ENCODE peak calls at places on chromosomes 7 and 10, in seven cellular contexts. One of them, this sample, is unnamed.

GRCh38 chr10:110739811-110740271 is 95.7 kb downstream of the RBM20 start:
- DNase-seq in transverse colon: no peak
- DNase-seq in lower leg skin: no peak
- DNase-seq in foreskin fibroblast: no peak
- DNase-seq in retinal pigment epithelial cell: no peak
- DNase-seq in esophagus squamous epithelium: no peak
- DNase-seq in fibroblast of lung: peak
- DNase-seq in this sample: no peak

GRCh38 chr10:45008524-45009161 is 7.9 kb downstream of the ZNF22 start:
- DNase-seq in transverse colon: no peak
- DNase-seq in esophagus squamous epithelium: no peak
- DNase-seq in lower leg skin: no peak
- DNase-seq in foreskin fibroblast: peak
- DNase-seq in retinal pigment epithelial cell: peak
- DNase-seq in fibroblast of lung: peak
- DNase-seq in this sample: no peak

GRCh38 chr10:3777876-3778707 is 6.9 kb downstream of the KLF6 start:
- DNase-seq in foreskin fibroblast: no peak
- DNase-seq in fibroblast of lung: no peak
- DNase-seq in esophagus squamous epithelium: no peak
- DNase-seq in retinal pigment epithelial cell: no peak
- DNase-seq in lower leg skin: no peak
- DNase-seq in transverse colon: no peak
- DNase-seq in this sample: peak

GRCh38 chr10:15784662-15785300 is 65.1 kb upstream of the ITGA8 start:
- DNase-seq in foreskin fibroblast: peak
- DNase-seq in transverse colon: no peak
- DNase-seq in esophagus squamous epithelium: no peak
- DNase-seq in retinal pigment epithelial cell: no peak
- DNase-seq in fibroblast of lung: peak
- DNase-seq in lower leg skin: no peak
- DNase-seq in this sample: no peak

GRCh38 chr7:140084972-140085371 is 22.2 kb upstream of the PARP12 start:
- DNase-seq in esophagus squamous epithelium: no peak
- DNase-seq in retinal pigment epithelial cell: no peak
- DNase-seq in fibroblast of lung: no peak
- DNase-seq in foreskin fibroblast: no peak
- DNase-seq in lower leg skin: no peak
- DNase-seq in transverse colon: no peak
- DNase-seq in this sample: no peak

GRCh38 chr10:129531195-129531968 is 64.3 kb downstream of the MGMT start:
- DNase-seq in foreskin fibroblast: peak
- DNase-seq in esophagus squamous epithelium: no peak
- DNase-seq in transverse colon: no peak
- DNase-seq in fibroblast of lung: peak
- DNase-seq in retinal pigment epithelial cell: peak
- DNase-seq in lower leg skin: no peak
- DNase-seq in this sample: no peak

GRCh38 chr10:3166496-3167290 is 5.9 kb downstream of the PITRM1 start:
- DNase-seq in lower leg skin: peak
- DNase-seq in retinal pigment epithelial cell: no peak
- DNase-seq in transverse colon: no peak
- DNase-seq in fibroblast of lung: no peak
- DNase-seq in foreskin fibroblast: no peak
- DNase-seq in esophagus squamous epithelium: no peak
- DNase-seq in this sample: no peak

GRCh38 chr7:73681031-73681430 is 2.2 kb downstream of the DNAJC30 start:
- DNase-seq in transverse colon: no peak
- DNase-seq in esophagus squamous epithelium: no peak
- DNase-seq in retinal pigment epithelial cell: no peak
- DNase-seq in foreskin fibroblast: peak
- DNase-seq in fibroblast of lung: peak
- DNase-seq in lower leg skin: no peak
- DNase-seq in this sample: no peak

GRCh38 chr7:70638381-70639128 is 493.4 kb upstream of the GALNT17 start:
- DNase-seq in transverse colon: no peak
- DNase-seq in fibroblast of lung: no peak
- DNase-seq in esophagus squamous epithelium: no peak
- DNase-seq in foreskin fibroblast: no peak
- DNase-seq in lower leg skin: no peak
- DNase-seq in retinal pigment epithelial cell: no peak
- DNase-seq in this sample: no peak

GRCh38 chr10:13706604-13707003 is 119.8 kb downstream of the PRPF18 start:
- DNase-seq in esophagus squamous epithelium: no peak
- DNase-seq in lower leg skin: no peak
- DNase-seq in foreskin fibroblast: no peak
- DNase-seq in transverse colon: peak
- DNase-seq in fibroblast of lung: peak
- DNase-seq in retinal pigment epithelial cell: no peak
- DNase-seq in this sample: no peak

GRCh38 chr10:13707156-13707881 is 120.6 kb downstream of the PRPF18 start:
- DNase-seq in foreskin fibroblast: peak
- DNase-seq in fibroblast of lung: peak
- DNase-seq in lower leg skin: peak
- DNase-seq in retinal pigment epithelial cell: no peak
- DNase-seq in esophagus squamous epithelium: no peak
- DNase-seq in transverse colon: peak
- DNase-seq in this sample: peak

GRCh38 chr10:13706175-13706574 is 119.4 kb downstream of the PRPF18 start:
- DNase-seq in retinal pigment epithelial cell: no peak
- DNase-seq in transverse colon: no peak
- DNase-seq in fibroblast of lung: no peak
- DNase-seq in esophagus squamous epithelium: no peak
- DNase-seq in foreskin fibroblast: no peak
- DNase-seq in lower leg skin: no peak
- DNase-seq in this sample: no peak

GRCh38 chr10:13709931-13710690 is 123.3 kb downstream of the PRPF18 start:
- DNase-seq in foreskin fibroblast: no peak
- DNase-seq in retinal pigment epithelial cell: no peak
- DNase-seq in lower leg skin: no peak
- DNase-seq in esophagus squamous epithelium: no peak
- DNase-seq in transverse colon: no peak
- DNase-seq in fibroblast of lung: peak
- DNase-seq in this sample: no peak

GRCh38 chr10:13708256-13708990 is 121.7 kb downstream of the PRPF18 start:
- DNase-seq in lower leg skin: no peak
- DNase-seq in esophagus squamous epithelium: no peak
- DNase-seq in transverse colon: no peak
- DNase-seq in foreskin fibroblast: no peak
- DNase-seq in fibroblast of lung: peak
- DNase-seq in retinal pigment epithelial cell: no peak
- DNase-seq in this sample: no peak
- H3K4me3 ChIP-seq in lower leg skin: no peak
- H3K4me3 ChIP-seq in esophagus squamous epithelium: peak
- H3K4me3 ChIP-seq in transverse colon: peak
- H3K4me3 ChIP-seq in foreskin fibroblast: peak
- H3K4me3 ChIP-seq in fibroblast of lung: peak
- H3K4me3 ChIP-seq in retinal pigment epithelial cell: peak
- H3K4me3 ChIP-seq in this sample: peak

DNA sequence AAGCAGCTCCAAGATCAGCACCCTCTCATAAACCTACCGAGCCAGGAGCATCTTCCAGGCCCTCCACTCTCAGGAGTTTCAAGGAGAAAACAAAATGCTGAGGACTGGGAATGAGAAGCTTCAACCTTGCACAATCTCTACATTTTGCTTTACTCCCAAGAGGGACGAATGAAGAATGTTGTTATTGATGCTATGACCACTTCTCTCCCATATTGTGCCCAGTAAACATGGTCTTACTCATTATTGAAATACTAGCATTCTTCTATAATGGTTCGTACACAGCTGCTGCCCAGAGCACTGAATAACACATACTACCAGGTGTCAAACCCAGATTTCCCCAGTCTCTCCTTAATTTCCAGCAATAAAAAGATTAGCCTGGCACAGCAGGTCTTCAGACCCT is 63.4 kb upstream of the BET1 start:
- DNase-seq in retinal pigment epithelial cell: no peak
- DNase-seq in fibroblast of lung: no peak
- DNase-seq in foreskin fibroblast: no peak
- DNase-seq in transverse colon: no peak
- DNase-seq in esophagus squamous epithelium: no peak
- DNase-seq in lower leg skin: no peak
- DNase-seq in this sample: no peak
- H3K4me3 ChIP-seq in retinal pigment epithelial cell: no peak
- H3K4me3 ChIP-seq in fibroblast of lung: no peak
- H3K4me3 ChIP-seq in foreskin fibroblast: no peak
- H3K4me3 ChIP-seq in transverse colon: no peak
- H3K4me3 ChIP-seq in esophagus squamous epithelium: no peak
- H3K4me3 ChIP-seq in lower leg skin: no peak
- H3K4me3 ChIP-seq in this sample: no peak

DNA sequence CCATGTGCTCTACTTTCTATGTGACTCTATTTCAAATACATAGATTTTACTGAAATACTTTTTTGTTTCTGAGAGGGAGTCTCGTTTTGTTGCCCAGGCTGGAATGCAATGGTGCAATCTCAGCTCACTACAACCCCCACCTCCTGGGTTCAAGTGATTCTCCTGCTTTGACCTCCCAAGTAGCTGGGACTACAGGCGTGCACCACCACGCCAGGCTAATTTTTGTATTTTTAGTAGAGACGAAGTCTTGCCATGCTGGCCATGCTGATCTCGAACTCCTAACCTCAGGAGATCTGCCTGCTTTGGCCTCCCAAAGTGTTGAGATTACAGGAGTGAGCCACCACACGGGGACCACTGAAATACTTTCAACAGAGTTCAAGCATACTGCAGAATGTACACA is 3.5 kb downstream of the IDI1 start:
- DNase-seq in fibroblast of lung: no peak
- DNase-seq in foreskin fibroblast: no peak
- DNase-seq in retinal pigment epithelial cell: no peak
- DNase-seq in esophagus squamous epithelium: no peak
- DNase-seq in transverse colon: no peak
- DNase-seq in lower leg skin: no peak
- DNase-seq in this sample: no peak
- H3K4me3 ChIP-seq in fibroblast of lung: peak
- H3K4me3 ChIP-seq in foreskin fibroblast: peak
- H3K4me3 ChIP-seq in retinal pigment epithelial cell: peak
- H3K4me3 ChIP-seq in esophagus squamous epithelium: no peak
- H3K4me3 ChIP-seq in transverse colon: no peak
- H3K4me3 ChIP-seq in lower leg skin: no peak
- H3K4me3 ChIP-seq in this sample: no peak

GRCh38 chr10:132329565-132330485 is 2.2 kb upstream of the LRRC27 start:
- DNase-seq in esophagus squamous epithelium: no peak
- DNase-seq in lower leg skin: no peak
- DNase-seq in retinal pigment epithelial cell: no peak
- DNase-seq in fibroblast of lung: peak
- DNase-seq in transverse colon: no peak
- DNase-seq in foreskin fibroblast: peak
- DNase-seq in this sample: no peak
- H3K4me3 ChIP-seq in esophagus squamous epithelium: peak
- H3K4me3 ChIP-seq in lower leg skin: no peak
- H3K4me3 ChIP-seq in retinal pigment epithelial cell: no peak
- H3K4me3 ChIP-seq in fibroblast of lung: peak
- H3K4me3 ChIP-seq in transverse colon: peak
- H3K4me3 ChIP-seq in foreskin fibroblast: peak
- H3K4me3 ChIP-seq in this sample: peak

GRCh38 chr7:38177621-38178003 is 433 bp upstream of the STARD3NL start:
- DNase-seq in transverse colon: no peak
- DNase-seq in fibroblast of lung: no peak
- DNase-seq in foreskin fibroblast: no peak
- DNase-seq in lower leg skin: no peak
- DNase-seq in esophagus squamous epithelium: no peak
- DNase-seq in retinal pigment epithelial cell: no peak
- DNase-seq in this sample: no peak

GRCh38 chr7:38178004-38178694 is at the start of gene STARD3NL:
- DNase-seq in transverse colon: peak
- DNase-seq in foreskin fibroblast: peak
- DNase-seq in esophagus squamous epithelium: peak
- DNase-seq in fibroblast of lung: peak
- DNase-seq in retinal pigment epithelial cell: peak
- DNase-seq in lower leg skin: peak
- DNase-seq in this sample: peak

GRCh38 chr7:38181111-38181510 is 3.1 kb downstream of the STARD3NL start:
- DNase-seq in fibroblast of lung: no peak
- DNase-seq in transverse colon: no peak
- DNase-seq in lower leg skin: no peak
- DNase-seq in esophagus squamous epithelium: no peak
- DNase-seq in foreskin fibroblast: no peak
- DNase-seq in retinal pigment epithelial cell: no peak
- DNase-seq in this sample: no peak

GRCh38 chr7:38178695-38179344 is 775 bp downstream of the STARD3NL start:
- DNase-seq in transverse colon: no peak
- DNase-seq in fibroblast of lung: peak
- DNase-seq in foreskin fibroblast: no peak
- DNase-seq in retinal pigment epithelial cell: no peak
- DNase-seq in lower leg skin: no peak
- DNase-seq in esophagus squamous epithelium: no peak
- DNase-seq in this sample: no peak

DNA sequence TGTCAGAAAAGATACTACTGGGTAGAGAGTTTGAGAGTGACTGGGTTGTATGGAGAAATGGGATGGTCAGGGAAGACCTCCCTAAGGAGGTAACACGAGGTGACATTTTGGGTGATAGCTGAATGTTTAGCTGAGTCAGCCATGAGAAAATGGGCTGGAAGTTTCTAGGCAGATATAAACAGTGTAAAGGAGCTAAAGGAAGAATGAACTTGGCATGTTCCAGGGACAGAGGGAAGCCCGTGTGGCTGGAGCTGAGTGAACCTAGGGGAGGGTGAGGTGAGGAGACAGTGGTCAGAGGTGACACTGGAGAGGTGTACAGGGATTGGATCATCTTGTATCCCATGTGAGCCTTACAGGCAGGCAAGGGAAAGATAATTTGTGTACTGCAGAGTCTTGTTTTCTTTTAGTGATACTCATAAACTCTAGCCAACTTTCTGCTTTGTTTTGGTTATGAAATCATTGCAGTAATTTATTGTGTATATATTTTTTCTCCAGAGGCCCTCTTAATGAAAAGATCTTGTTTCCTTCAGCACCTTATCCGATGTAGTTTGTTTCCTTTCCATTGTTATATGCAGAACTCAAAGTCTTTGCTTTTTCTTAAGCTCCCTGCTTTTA is 1.8 kb downstream of the STARD3NL start:
- DNase-seq in retinal pigment epithelial cell: no peak
- DNase-seq in fibroblast of lung: peak
- DNase-seq in foreskin fibroblast: no peak
- DNase-seq in esophagus squamous epithelium: no peak
- DNase-seq in transverse colon: no peak
- DNase-seq in lower leg skin: no peak
- DNase-seq in this sample: no peak
- H3K4me3 ChIP-seq in retinal pigment epithelial cell: no peak
- H3K4me3 ChIP-seq in fibroblast of lung: peak
- H3K4me3 ChIP-seq in foreskin fibroblast: peak
- H3K4me3 ChIP-seq in esophagus squamous epithelium: peak
- H3K4me3 ChIP-seq in transverse colon: no peak
- H3K4me3 ChIP-seq in lower leg skin: no peak
- H3K4me3 ChIP-seq in this sample: peak

DNA sequence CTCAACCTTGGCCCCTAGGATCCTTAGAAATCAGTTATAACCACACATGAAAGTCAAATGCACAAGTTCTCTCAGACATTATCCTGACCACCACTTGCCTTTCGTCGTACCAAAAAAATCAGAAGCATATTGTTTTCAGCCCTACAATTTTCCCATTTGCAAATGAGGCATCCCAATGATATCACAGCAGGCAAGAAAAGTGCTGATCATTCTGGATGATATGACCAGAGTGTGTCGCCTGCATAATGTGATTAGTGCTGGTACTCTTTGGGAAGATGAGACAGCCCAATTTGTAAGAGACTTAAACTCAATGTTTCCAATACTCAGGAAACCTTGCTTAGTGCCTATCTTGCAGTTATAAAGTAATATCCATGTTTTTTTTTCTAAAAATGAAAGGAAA is 168.0 kb downstream of the SORCS1 start:
- DNase-seq in lower leg skin: no peak
- DNase-seq in foreskin fibroblast: no peak
- DNase-seq in transverse colon: no peak
- DNase-seq in esophagus squamous epithelium: no peak
- DNase-seq in fibroblast of lung: no peak
- DNase-seq in retinal pigment epithelial cell: no peak
- DNase-seq in this sample: no peak
- H3K4me3 ChIP-seq in lower leg skin: no peak
- H3K4me3 ChIP-seq in foreskin fibroblast: no peak
- H3K4me3 ChIP-seq in transverse colon: no peak
- H3K4me3 ChIP-seq in esophagus squamous epithelium: no peak
- H3K4me3 ChIP-seq in fibroblast of lung: no peak
- H3K4me3 ChIP-seq in retinal pigment epithelial cell: no peak
- H3K4me3 ChIP-seq in this sample: no peak